ENCODE peak calls at places on chromosomes 12 and 14, in four cellular contexts. U is head of caudate nucleus, M is BJ, D is retinal pigment epithelial cell. E is an unnamed sample.

GRCh38 chr12:27952510-27952909 is 20.0 kb downstream of the PTHLH start:
- DNase-seq in U (no peak), M (no peak), D (no peak), E (no peak)

GRCh38 chr12:55996715-55997534 is at the start of gene SUOX:
- DNase-seq in U (peak; percentile 97), M (peak; percentile 89), D (peak; percentile 94), E (peak; percentile 97)

GRCh38 chr12:124036117-124037109 is 63.4 kb downstream of the ZNF664 start:
- DNase-seq in U (peak; percentile 62), M (no peak), D (no peak), E (peak; percentile 53)

GRCh38 chr14:93538411-93538810 is 107.7 kb downstream of the UNC79 start:
- DNase-seq in U (peak; percentile 48), M (no peak), D (no peak), E (no peak)

GRCh38 chr12:124916370-124917134 is 2.1 kb upstream of the UBC start:
- DNase-seq in U (peak; percentile 78), M (peak; percentile 81), D (peak; percentile 91), E (peak; percentile 85)

GRCh38 chr12:94753071-94753779 is 102.9 kb upstream of the TMCC3 start:
- DNase-seq in U (no peak), M (no peak), D (peak; percentile 41), E (no peak)

GRCh38 chr14:35959835-35960234 is 133.7 kb downstream of the BRMS1L start:
- DNase-seq in U (no peak), M (no peak), D (no peak), E (peak; percentile 69)

GRCh38 chr12:104285740-104286537 is 17.6 kb upstream of the EID3 start:
- DNase-seq in U (no peak), M (no peak), D (no peak), E (no peak)

GRCh38 chr12:4243098-4243795 is 30.3 kb upstream of the CCND2 start:
- DNase-seq in U (no peak), M (no peak), D (no peak), E (no peak)

GRCh38 chr12:49413796-49414195 is 46.5 kb downstream of the SPATS2 start:
- DNase-seq in U (no peak), M (no peak), D (no peak), E (no peak)

GRCh38 chr12:110687770-110688169 is 1.1 kb downstream of the HVCN1 start:
- DNase-seq in U (no peak), M (no peak), D (no peak), E (no peak)

GRCh38 chr12:49111206-49111605 is 559 bp upstream of the LMBR1L start:
- DNase-seq in U (no peak), M (no peak), D (no peak), E (no peak)

GRCh38 chr14:103711516-103712431 is 3.5 kb downstream of the XRCC3 start:
- DNase-seq in U (no peak), M (no peak), D (no peak), E (no peak)

GRCh38 chr12:25323774-25324086 is 73.0 kb upstream of the KRAS start:
- DNase-seq in U (no peak), M (no peak), D (no peak), E (no peak)

GRCh38 chr14:24114536-24115450 is at the start of the genes DCAF11 and NRL:
- DNase-seq in U (peak; percentile 98), M (peak; percentile 99), D (peak; percentile 99), E (peak; percentile 100)

GRCh38 chr12:130335517-130336392 is 1.9 kb upstream of the PIWIL1 start:
- DNase-seq in U (peak; percentile 69), M (no peak), D (peak; percentile 0), E (peak; percentile 70)

GRCh38 chr12:9925746-9926393 is 6.3 kb downstream of the CLEC2A start:
- DNase-seq in U (peak; percentile 11), M (no peak), D (peak; percentile 2), E (peak; percentile 30)

GRCh38 chr12:113180333-113180732 is 4.9 kb downstream of the DDX54 start:
- DNase-seq in U (no peak), M (no peak), D (no peak), E (no peak)

GRCh38 chr12:30603129-30603528 is 92.5 kb downstream of the IPO8 start:
- DNase-seq in U (no peak), M (no peak), D (no peak), E (no peak)

GRCh38 chr12:103969391-103969790 is 3.7 kb downstream of the TDG start:
- DNase-seq in U (no peak), M (no peak), D (no peak), E (no peak)

GRCh38 chr12:131609762-131610161 is 101.1 kb upstream of the SFSWAP start:
- DNase-seq in U (no peak), M (no peak), D (no peak), E (no peak)

GRCh38 chr12:52837341-52837741 is 3.2 kb upstream of the KRT79 start:
- DNase-seq in U (no peak), M (no peak), D (no peak), E (no peak)

GRCh38 chr14:36300337-36300736 is 20.1 kb downstream of the MBIP start:
- DNase-seq in U (no peak), M (no peak), D (peak; percentile 21), E (no peak)

GRCh38 chr12:2323538-2324261 is 270.9 kb downstream of the CACNA1C start:
- DNase-seq in U (no peak), M (no peak), D (no peak), E (no peak)

GRCh38 chr12:48285751-48286650 is 64.7 kb downstream of the ZNF641 start:
- DNase-seq in U (no peak), M (no peak), D (no peak), E (no peak)

GRCh38 chr12:29960113-29960512 is 176.4 kb upstream of the TMTC1 start:
- DNase-seq in U (peak; percentile 40), M (no peak), D (no peak), E (peak; percentile 49)

GRCh38 chr14:69769623-69770022 is 2.7 kb downstream of the SRSF5 start:
- DNase-seq in U (no peak), M (no peak), D (no peak), E (no peak)

GRCh38 chr12:124545508-124546418 is 21.6 kb downstream of the NCOR2 start:
- DNase-seq in U (no peak), M (no peak), D (no peak), E (no peak)